ENCODE peak calls at places on chromosomes 16 and 17, in five cellular contexts. W, M, E, B and K are unnamed samples.
A peak's percentile ranks its signal among the peaks of the same experiment; 100 is the strongest.

GRCh38 chr17:21389352-21389751 is 13.2 kb downstream of the KCNJ12 start:
- DNase-seq in W (no peak), M (no peak), E (no peak), B (no peak), K (no peak)

GRCh38 chr16:88380099-88380498 is 2.7 kb upstream of the ZNF469 start:
- DNase-seq in W (no peak), M (no peak), E (no peak), B (no peak), K (no peak)

GRCh38 chr17:34998205-34998604 is 17.9 kb downstream of the LIG3 start:
- DNase-seq in W (peak; percentile 77), M (peak; percentile 78), E (peak; percentile 80), B (peak; percentile 43), K (peak; percentile 84)

GRCh38 chr17:77451271-77451893 is 310.6 kb downstream of the SEC14L1 start:
- DNase-seq in W (peak; percentile 68), M (no peak), E (peak; percentile 83), B (no peak), K (peak; percentile 70)

GRCh38 chr17:61444075-61444474 is 8.1 kb upstream of the TBX4 start:
- DNase-seq in W (no peak), M (no peak), E (no peak), B (no peak), K (no peak)

GRCh38 chr17:34706029-34706428 is 126.6 kb downstream of the TMEM132E start:
- DNase-seq in W (no peak), M (no peak), E (no peak), B (no peak), K (peak; percentile 43)

GRCh38 chr16:69859105-69859969 is 91.8 kb upstream of the CLEC18A start:
- DNase-seq in W (peak; percentile 29), M (peak; percentile 54), E (peak; percentile 75), B (no peak), K (peak; percentile 37)

GRCh38 chr17:75404223-75404738 is 1.2 kb downstream of the GRB2 start:
- DNase-seq in W (peak; percentile 71), M (peak; percentile 86), E (peak; percentile 76), B (peak; percentile 57), K (peak; percentile 77)

GRCh38 chr16:72501739-72502653 is 330.0 kb upstream of the PMFBP1 start:
- DNase-seq in W (peak; percentile 58), M (peak; percentile 73), E (peak; percentile 53), B (peak; percentile 49), K (peak; percentile 73)

GRCh38 chr17:31832748-31833147 is 26.3 kb downstream of the COPRS start:
- DNase-seq in W (no peak), M (no peak), E (no peak), B (no peak), K (no peak)

GRCh38 chr17:45942284-45942683 is 47.9 kb downstream of the MAPT start:
- DNase-seq in W (no peak), M (no peak), E (peak; percentile 48), B (peak; percentile 70), K (peak; percentile 24)

GRCh38 chr17:6358131-6358530 is 76.8 kb downstream of the AIPL1 start:
- DNase-seq in W (no peak), M (no peak), E (no peak), B (no peak), K (no peak)

GRCh38 chr17:79424471-79425185 is 186.2 kb downstream of the RBFOX3 start:
- DNase-seq in W (no peak), M (no peak), E (no peak), B (no peak), K (no peak)

GRCh38 chr17:5499790-5500189 is 13.4 kb downstream of the MIS12 start:
- DNase-seq in W (no peak), M (no peak), E (no peak), B (no peak), K (no peak)

GRCh38 chr16:86635181-86635580 is 56.8 kb downstream of the FOXL1 start:
- DNase-seq in W (no peak), M (no peak), E (no peak), B (no peak), K (no peak)

GRCh38 chr17:35022536-35023063 is 40.9 kb downstream of the RFFL start:
- DNase-seq in W (peak; percentile 40), M (peak; percentile 82), E (peak; percentile 59), B (peak; percentile 86), K (peak; percentile 97)

GRCh38 chr16:74844041-74844826 is 69.6 kb upstream of the FA2H start:
- DNase-seq in W (no peak), M (no peak), E (no peak), B (no peak), K (peak; percentile 35)

GRCh38 chr17:4914009-4914408 is 11.1 kb upstream of the CHRNE start:
- DNase-seq in W (no peak), M (no peak), E (no peak), B (no peak), K (no peak)

GRCh38 chr16:49120631-49121030 is 161.0 kb downstream of the CBLN1 start:
- DNase-seq in W (no peak), M (no peak), E (no peak), B (no peak), K (no peak)
- TF ChIP-seq CTCF in W (no peak), M (no peak), E (no peak), B (no peak), K (no peak)

GRCh38 chr17:28746611-28747045 is 2.8 kb downstream of the TRAF4 start:
- DNase-seq in W (peak; percentile 44), M (peak; percentile 76), E (peak; percentile 88), B (no peak), K (peak; percentile 88)
- TF ChIP-seq CTCF in W (no peak), M (no peak), E (no peak), B (no peak), K (no peak)

GRCh38 chr17:72984925-72985322 is 107.6 kb downstream of the SLC39A11 start:
- DNase-seq in W (no peak), M (no peak), E (no peak), B (no peak), K (peak; percentile 3)
- TF ChIP-seq CTCF in W (no peak), M (no peak), E (no peak), B (no peak), K (no peak)

GRCh38 chr17:1643999-1644492 is 1.5 kb downstream of the SCARF1 start:
- DNase-seq in W (no peak), M (no peak), E (no peak), B (no peak), K (peak; percentile 88)

GRCh38 chr17:1641065-1641403 is 4.5 kb downstream of the SCARF1 start:
- DNase-seq in W (no peak), M (no peak), E (no peak), B (no peak), K (no peak)

GRCh38 chr17:1645207-1646171 is at the start of gene SCARF1:
- DNase-seq in W (no peak), M (no peak), E (no peak), B (peak; percentile 58), K (peak; percentile 32)

GRCh38 chr17:1644493-1645206 is 882 bp downstream of the SCARF1 start:
- DNase-seq in W (peak; percentile 69), M (no peak), E (no peak), B (no peak), K (no peak)

GRCh38 chr17:1643293-1643998 is 2.1 kb downstream of the SCARF1 start:
- DNase-seq in W (peak; percentile 70), M (peak; percentile 49), E (peak; percentile 88), B (no peak), K (peak; percentile 91)
- TF ChIP-seq CTCF in W (peak; percentile 32), M (peak; percentile 33), E (no peak), B (no peak), K (peak; percentile 44)

GRCh38 chr16:65126845-65127624 is 5.2 kb upstream of the CDH11 start:
- DNase-seq in W (no peak), M (no peak), E (no peak), B (no peak), K (no peak)
- TF ChIP-seq CTCF in W (no peak), M (no peak), E (peak; percentile 21), B (peak; percentile 32), K (peak; percentile 12)

DNA sequence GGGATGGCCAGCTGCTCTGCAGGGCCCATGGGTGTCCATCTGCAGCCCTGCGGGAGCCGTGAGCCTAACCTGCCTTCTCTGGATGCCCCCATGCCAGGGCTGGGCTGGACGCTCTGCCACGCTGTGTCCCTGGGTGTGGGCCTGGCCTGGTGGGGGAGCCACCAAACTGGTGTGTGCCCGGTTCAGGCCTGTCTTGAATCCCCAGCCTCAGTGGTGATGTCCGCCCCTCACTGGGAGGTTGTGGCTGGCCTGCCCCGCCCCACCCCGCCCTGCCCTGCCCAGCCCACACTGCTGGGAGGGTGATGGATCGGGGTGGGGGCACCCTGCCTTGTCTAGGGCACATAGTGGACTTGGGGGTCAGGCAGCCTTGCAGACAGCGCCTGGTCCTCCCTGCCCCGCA is 50.1 kb upstream of the PVALEF start:
- DNase-seq in W (no peak), M (no peak), E (no peak), B (no peak), K (no peak)
- TF ChIP-seq CTCF in W (no peak), M (no peak), E (no peak), B (no peak), K (no peak)

GRCh38 chr16:67841198-67841815 is 813 bp upstream of the THAP11 start:
- DNase-seq in W (no peak), M (no peak), E (no peak), B (no peak), K (no peak)

GRCh38 chr16:67843343-67843765 is 1.2 kb downstream of the THAP11 start:
- DNase-seq in W (no peak), M (no peak), E (no peak), B (no peak), K (no peak)

GRCh38 chr16:67841816-67842508 is at the start of gene THAP11:
- DNase-seq in W (peak; percentile 96), M (peak; percentile 96), E (peak; percentile 96), B (peak; percentile 91), K (peak; percentile 92)

GRCh38 chr16:67844441-67844840 is 2.3 kb upstream of the NUTF2 start:
- DNase-seq in W (no peak), M (no peak), E (no peak), B (no peak), K (no peak)

GRCh38 chr16:67842509-67843342 is 606 bp downstream of the THAP11 start:
- DNase-seq in W (peak; percentile 77), M (peak; percentile 48), E (peak; percentile 60), B (peak; percentile 50), K (peak; percentile 70)
- TF ChIP-seq CTCF in W (peak; percentile 43), M (no peak), E (no peak), B (peak; percentile 15), K (no peak)

DNA sequence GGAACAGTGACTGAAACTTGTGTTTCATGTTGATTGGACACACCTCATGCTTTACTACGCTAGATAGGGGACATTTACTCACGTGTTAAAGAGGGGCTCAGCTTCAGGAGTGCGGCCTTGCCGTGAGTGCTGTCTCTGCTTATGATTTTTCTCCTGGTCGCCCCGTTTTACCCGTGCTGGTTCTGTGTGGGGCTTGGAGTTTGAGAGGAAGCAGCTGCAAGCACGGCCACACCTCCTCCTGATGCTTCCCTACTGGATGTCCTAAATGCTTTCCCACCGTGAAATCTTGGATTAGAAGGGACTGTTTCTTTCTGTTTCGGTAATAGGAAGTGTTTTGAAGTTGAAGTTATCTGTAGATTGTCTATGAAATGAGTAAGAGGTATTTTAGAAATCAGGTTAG is 54.0 kb upstream of the ZNF750 start:
- DNase-seq in W (no peak), M (no peak), E (no peak), B (no peak), K (no peak)
- TF ChIP-seq CTCF in W (no peak), M (no peak), E (no peak), B (no peak), K (no peak)